ENCODE peak calls at places on chromosome 16, in six cellular contexts. V, W, M, D, R and K are unnamed samples.

GRCh38 chr16:85005278-85006069 is 5.9 kb downstream of the ZDHHC7 start:
- DNase-seq in V (no peak), W (no peak), M (no peak), D (no peak), R (peak; percentile 52), K (no peak)

GRCh38 chr16:396605-397004 is 394 bp upstream of the NME4 start:
- DNase-seq in V (peak; percentile 61), W (peak; percentile 66), M (no peak), D (peak; percentile 68), R (no peak), K (no peak)

GRCh38 chr16:60640038-60640437 is 1396.2 kb downstream of the CDH8 start:
- DNase-seq in V (no peak), W (no peak), M (no peak), D (peak; percentile 3), R (no peak), K (no peak)

GRCh38 chr16:81350306-81350615 is 35.5 kb downstream of the GAN start:
- DNase-seq in V (no peak), W (no peak), M (no peak), D (peak; percentile 23), R (no peak), K (no peak)

GRCh38 chr16:8677481-8677880 is 3.1 kb downstream of the ABAT start:
- DNase-seq in V (no peak), W (no peak), M (no peak), D (no peak), R (peak; percentile 71), K (no peak)

GRCh38 chr16:80741716-80742115 is 62.7 kb downstream of the CDYL2 start:
- DNase-seq in V (no peak), W (no peak), M (no peak), D (no peak), R (no peak), K (no peak)

GRCh38 chr16:20610192-20610891 is 34.2 kb upstream of the ACSM2B start:
- DNase-seq in V (no peak), W (no peak), M (no peak), D (peak; percentile 30), R (no peak), K (no peak)

GRCh38 chr16:5928476-5929055 is 831.0 kb upstream of the EEF2KMT start:
- DNase-seq in V (no peak), W (no peak), M (no peak), D (no peak), R (no peak), K (no peak)

GRCh38 chr16:23081675-23082119 is 67.6 kb downstream of the USP31 start:
- DNase-seq in V (no peak), W (no peak), M (no peak), D (no peak), R (peak; percentile 81), K (no peak)

GRCh38 chr16:23745263-23745662 is 9.6 kb upstream of the CHP2 start:
- DNase-seq in V (no peak), W (no peak), M (no peak), D (no peak), R (no peak), K (no peak)

GRCh38 chr16:23700509-23700908 is 12.5 kb downstream of the ERN2 start:
- DNase-seq in V (no peak), W (no peak), M (no peak), D (no peak), R (no peak), K (no peak)

GRCh38 chr16:89163297-89163696 is 8.3 kb upstream of the CDH15 start:
- DNase-seq in V (no peak), W (no peak), M (no peak), D (no peak), R (no peak), K (no peak)

GRCh38 chr16:4529085-4530060 is 9.2 kb downstream of the CDIP1 start:
- DNase-seq in V (no peak), W (no peak), M (no peak), D (peak; percentile 54), R (peak; percentile 77), K (no peak)

GRCh38 chr16:80283450-80284392 is 257.1 kb upstream of the DYNLRB2 start:
- DNase-seq in V (no peak), W (no peak), M (no peak), D (no peak), R (no peak), K (no peak)

GRCh38 chr16:89593841-89594240 is 18.3 kb downstream of the CPNE7 start:
- DNase-seq in V (no peak), W (no peak), M (no peak), D (no peak), R (no peak), K (peak; percentile 79)

GRCh38 chr16:69567031-69567680 is 1.4 kb downstream of the NFAT5 start:
- DNase-seq in V (no peak), W (no peak), M (no peak), D (peak; percentile 66), R (peak; percentile 78), K (peak; percentile 22)

GRCh38 chr16:16147316-16147999 is 75.8 kb downstream of the ABCC6 start:
- DNase-seq in V (no peak), W (no peak), M (no peak), D (no peak), R (no peak), K (no peak)

GRCh38 chr16:10080031-10080772 is 102.0 kb downstream of the GRIN2A start:
- DNase-seq in V (peak; percentile 65), W (no peak), M (peak; percentile 55), D (peak; percentile 52), R (peak; percentile 93), K (no peak)

GRCh38 chr16:17497648-17498047 is 26.9 kb upstream of the XYLT1 start:
- DNase-seq in V (no peak), W (no peak), M (no peak), D (no peak), R (no peak), K (no peak)

GRCh38 chr16:10752843-10753523 is 9.3 kb downstream of the NUBP1 start:
- DNase-seq in V (peak; percentile 60), W (peak; percentile 32), M (peak; percentile 67), D (no peak), R (no peak), K (no peak)

GRCh38 chr16:89422905-89423630 is 67.3 kb downstream of the ANKRD11 start:
- DNase-seq in V (peak; percentile 68), W (no peak), M (no peak), D (peak; percentile 41), R (peak; percentile 63), K (no peak)

GRCh38 chr16:85090873-85091521 is 21.3 kb downstream of the CIBAR2 start:
- DNase-seq in V (peak; percentile 77), W (no peak), M (no peak), D (no peak), R (no peak), K (no peak)

GRCh38 chr16:86668136-86668535 is 89.8 kb downstream of the FOXL1 start:
- DNase-seq in V (no peak), W (no peak), M (peak; percentile 59), D (peak; percentile 40), R (peak; percentile 23), K (no peak)

GRCh38 chr16:8590161-8590688 is at the start of gene TMEM114:
- DNase-seq in V (no peak), W (no peak), M (no peak), D (no peak), R (no peak), K (no peak)

GRCh38 chr16:81651758-81652718 is 127.1 kb upstream of the PLCG2 start:
- DNase-seq in V (no peak), W (peak; percentile 78), M (no peak), D (no peak), R (no peak), K (no peak)

GRCh38 chr16:24135624-24136296 is 120.4 kb upstream of the CACNG3 start:
- DNase-seq in V (no peak), W (no peak), M (no peak), D (no peak), R (no peak), K (no peak)

GRCh38 chr16:80993293-80993691 is 13.4 kb downstream of the CMC2 start:
- DNase-seq in V (peak; percentile 51), W (no peak), M (no peak), D (peak; percentile 73), R (peak; percentile 75), K (no peak)

GRCh38 chr16:23334950-23335349 is 32.8 kb downstream of the SCNN1B start:
- DNase-seq in V (no peak), W (no peak), M (no peak), D (no peak), R (no peak), K (no peak)

GRCh38 chr16:49698416-49698815 is 157.5 kb downstream of the ZNF423 start:
- DNase-seq in V (no peak), W (peak; percentile 75), M (peak; percentile 21), D (peak; percentile 80), R (no peak), K (no peak)
- H3K27ac ChIP-seq in V (no peak overlapping the region), W (peak overlapping the region; percentile 90), M (peak overlapping the region; percentile 85), D (peak overlapping the region; percentile 90), R (no peak overlapping the region), K (no peak overlapping the region)

GRCh38 chr16:64780445-64780844 is 341.4 kb downstream of the CDH11 start:
- DNase-seq in V (no peak), W (no peak), M (no peak), D (no peak), R (no peak), K (no peak)

GRCh38 chr16:64784635-64785034 is 337.2 kb downstream of the CDH11 start:
- DNase-seq in V (no peak), W (no peak), M (no peak), D (no peak), R (no peak), K (no peak)

GRCh38 chr16:64782484-64782883 is 339.4 kb downstream of the CDH11 start:
- DNase-seq in V (no peak), W (no peak), M (no peak), D (no peak), R (no peak), K (no peak)
- H3K4me3 ChIP-seq in V (no peak overlapping the region), W (no peak overlapping the region), M (no peak overlapping the region), D (no peak overlapping the region), R (no peak overlapping the region), K (no peak overlapping the region)

GRCh38 chr16:3454093-3454492 is 10.6 kb downstream of the NAA60 start:
- DNase-seq in V (no peak), W (no peak), M (no peak), D (no peak), R (peak; percentile 37), K (no peak)
- H3K4me1 ChIP-seq in V (peaks cover 13% of the 10 kb centered on the region), W (peaks cover 3% of the 10 kb centered on the region), M (peaks cover 15% of the 10 kb centered on the region), D (peaks cover 9% of the 10 kb centered on the region), R (peaks cover 4% of the 10 kb centered on the region), K (peaks cover 15% of the 10 kb centered on the region)

GRCh38 chr16:2226245-2226793 is 2.9 kb downstream of the E4F1 start:
- DNase-seq in V (no peak), W (no peak), M (no peak), D (no peak), R (no peak), K (no peak)

GRCh38 chr16:2229602-2230250 is 6.3 kb downstream of the E4F1 start:
- DNase-seq in V (no peak), W (no peak), M (no peak), D (no peak), R (no peak), K (no peak)

GRCh38 chr16:2229091-2229490 is 5.7 kb downstream of the E4F1 start:
- DNase-seq in V (no peak), W (no peak), M (no peak), D (no peak), R (no peak), K (no peak)

GRCh38 chr16:2226918-2227317 is 3.5 kb downstream of the E4F1 start:
- DNase-seq in V (no peak), W (no peak), M (no peak), D (no peak), R (no peak), K (no peak)

GRCh38 chr16:2228161-2228824 is 4.9 kb downstream of the E4F1 start:
- DNase-seq in V (no peak), W (no peak), M (no peak), D (no peak), R (no peak), K (no peak)
- H3K27ac ChIP-seq in V (no peak overlapping the region), W (no peak overlapping the region), M (no peak overlapping the region), D (no peak overlapping the region), R (no peak overlapping the region), K (no peak overlapping the region)

GRCh38 chr16:75620326-75621169 is 2.5 kb downstream of the ADAT1 start:
- DNase-seq in V (no peak), W (no peak), M (no peak), D (no peak), R (no peak), K (peak; percentile 88)
- H3K4me3 ChIP-seq in V (no peak overlapping the region), W (no peak overlapping the region), M (no peak overlapping the region), D (no peak overlapping the region), R (no peak overlapping the region), K (no peak overlapping the region)